ENCODE peak calls at places on chromosomes 7 and 10, in nine cellular contexts. I is GM12878, Z is transverse colon, G is stomach, A is K562, S is SK-N-SH, U is H1, Q is upper lobe of left lung, T is esophagus muscularis mucosa. V is an unnamed sample.

GRCh38 chr10:93376372-93377296 is 105.5 kb downstream of the MYOF start:
- DNase-seq in I (peak), Z (peak), G (peak), A (peak), S (peak), U (no peak), Q (peak), T (peak), V (no peak)

GRCh38 chr7:29207469-29207868 is 12.9 kb downstream of the CHN2 start:
- DNase-seq in I (no peak), Z (no peak), G (no peak), A (no peak), S (no peak), U (no peak), Q (no peak), T (no peak), V (no peak)

GRCh38 chr7:1742555-1743303 is 72.7 kb downstream of the ELFN1 start:
- DNase-seq in I (no peak), Z (peak), G (peak), A (peak), S (peak), U (no peak), Q (no peak), T (no peak), V (no peak)

GRCh38 chr10:61628199-61628874 is 34.4 kb upstream of the CABCOCO1 start:
- DNase-seq in I (no peak), Z (no peak), G (no peak), A (no peak), S (no peak), U (no peak), Q (no peak), T (no peak), V (no peak)

GRCh38 chr10:131689016-131689415 is 211.8 kb upstream of the PPP2R2D start:
- DNase-seq in I (no peak), Z (no peak), G (no peak), A (no peak), S (no peak), U (no peak), Q (no peak), T (no peak), V (no peak)

GRCh38 chr7:125484755-125485154 is 555.1 kb upstream of the POT1 start:
- DNase-seq in I (no peak), Z (no peak), G (no peak), A (no peak), S (no peak), U (no peak), Q (no peak), T (no peak), V (no peak)

GRCh38 chr7:158973440-158973839 is 117.1 kb downstream of the DYNC2I1 start:
- DNase-seq in I (peak), Z (peak), G (peak), A (peak), S (no peak), U (peak), Q (no peak), T (no peak), V (no peak)

GRCh38 chr7:116955801-116956514 is 2.7 kb downstream of the ST7 start:
- DNase-seq in I (peak), Z (no peak), G (no peak), A (no peak), S (no peak), U (no peak), Q (no peak), T (no peak), V (no peak)

GRCh38 chr10:129771024-129771423 is 193.1 kb downstream of the EBF3 start:
- DNase-seq in I (no peak), Z (no peak), G (peak), A (no peak), S (no peak), U (no peak), Q (peak), T (no peak), V (peak)

GRCh38 chr7:111215550-111215949 is 124.6 kb downstream of the LRRN3 start:
- DNase-seq in I (no peak), Z (no peak), G (no peak), A (no peak), S (no peak), U (no peak), Q (no peak), T (no peak), V (no peak)

GRCh38 chr10:102230264-102230860 is 4.3 kb downstream of the ELOVL3 start:
- DNase-seq in I (no peak), Z (peak), G (peak), A (peak), S (peak), U (no peak), Q (peak), T (no peak), V (no peak)

GRCh38 chr7:3039787-3040186 is 3.9 kb downstream of the CARD11 start:
- DNase-seq in I (no peak), Z (no peak), G (no peak), A (no peak), S (peak), U (no peak), Q (no peak), T (no peak), V (no peak)

GRCh38 chr7:105808703-105809590 is 67.5 kb downstream of the ATXN7L1 start:
- DNase-seq in I (peak), Z (peak), G (peak), A (no peak), S (no peak), U (no peak), Q (peak), T (no peak), V (no peak)

GRCh38 chr10:111077715-111078504 is 1.1 kb downstream of the ADRA2A start:
- DNase-seq in I (no peak), Z (peak), G (no peak), A (no peak), S (peak), U (no peak), Q (no peak), T (peak), V (no peak)

GRCh38 chr7:1130021-1130990 is 29.7 kb downstream of the ZFAND2A start:
- DNase-seq in I (no peak), Z (no peak), G (no peak), A (no peak), S (peak), U (no peak), Q (no peak), T (no peak), V (no peak)

GRCh38 chr10:44397476-44398225 is 12.8 kb upstream of the CXCL12 start:
- DNase-seq in I (no peak), Z (no peak), G (no peak), A (no peak), S (no peak), U (no peak), Q (no peak), T (no peak), V (peak)

GRCh38 chr10:103602852-103603155 is 109.3 kb downstream of the NEURL1 start:
- DNase-seq in I (no peak), Z (no peak), G (no peak), A (no peak), S (no peak), U (no peak), Q (no peak), T (no peak), V (no peak)

GRCh38 chr7:95471076-95471475 is 14.7 kb upstream of the ASB4 start:
- DNase-seq in I (no peak), Z (no peak), G (no peak), A (no peak), S (no peak), U (no peak), Q (no peak), T (no peak), V (no peak)

GRCh38 chr10:123398180-123398591 is 244.0 kb downstream of the BUB3 start:
- DNase-seq in I (peak), Z (peak), G (no peak), A (no peak), S (no peak), U (no peak), Q (no peak), T (no peak), V (no peak)

GRCh38 chr10:80382989-80383388 is 25.4 kb upstream of the PRXL2A start:
- DNase-seq in I (peak), Z (peak), G (no peak), A (no peak), S (peak), U (no peak), Q (no peak), T (no peak), V (no peak)

GRCh38 chr10:80529604-80530003 is 8.1 kb upstream of the SH2D4B start:
- DNase-seq in I (no peak), Z (no peak), G (no peak), A (no peak), S (no peak), U (no peak), Q (peak), T (no peak), V (no peak)

GRCh38 chr10:74738052-74738451 is 88.3 kb upstream of the KAT6B start:
- DNase-seq in I (peak), Z (no peak), G (no peak), A (no peak), S (no peak), U (no peak), Q (no peak), T (peak), V (no peak)

GRCh38 chr10:63503395-63503794 is 17.8 kb upstream of the REEP3 start:
- DNase-seq in I (no peak), Z (no peak), G (no peak), A (no peak), S (no peak), U (no peak), Q (no peak), T (no peak), V (no peak)

GRCh38 chr7:148912758-148913541 is 28.9 kb upstream of the EZH2 start:
- DNase-seq in I (peak), Z (no peak), G (no peak), A (no peak), S (no peak), U (no peak), Q (no peak), T (no peak), V (no peak)

GRCh38 chr7:148191391-148192076 is 399.0 kb upstream of the C7orf33 start:
- DNase-seq in I (no peak), Z (no peak), G (peak), A (no peak), S (no peak), U (no peak), Q (peak), T (no peak), V (no peak)

GRCh38 chr10:118423800-118424479 is 81.8 kb upstream of the FAM204A start:
- DNase-seq in I (no peak), Z (peak), G (peak), A (peak), S (peak), U (peak), Q (peak), T (peak), V (peak)

GRCh38 chr10:123496996-123497660 is 169.0 kb upstream of the GPR26 start:
- DNase-seq in I (no peak), Z (no peak), G (no peak), A (no peak), S (no peak), U (no peak), Q (no peak), T (no peak), V (no peak)

GRCh38 chr7:137847418-137848050 is 760 bp upstream of the DGKI start:
- DNase-seq in I (peak), Z (no peak), G (no peak), A (no peak), S (no peak), U (no peak), Q (no peak), T (no peak), V (no peak)

GRCh38 chr7:19112290-19113000 is 5.0 kb downstream of the TWIST1 start:
- DNase-seq in I (no peak), Z (no peak), G (no peak), A (no peak), S (no peak), U (no peak), Q (no peak), T (no peak), V (peak)

GRCh38 chr7:99398891-99399445 is 9.4 kb downstream of the PDAP1 start:
- DNase-seq in I (no peak), Z (no peak), G (no peak), A (no peak), S (no peak), U (no peak), Q (no peak), T (no peak), V (no peak)
- TF ChIP-seq POLR2AphosphoS5 in I (no peak), Z (no peak), G (no peak), A (peak), S (peak), U (no peak), Q (no peak), T (no peak), V (no peak)

DNA sequence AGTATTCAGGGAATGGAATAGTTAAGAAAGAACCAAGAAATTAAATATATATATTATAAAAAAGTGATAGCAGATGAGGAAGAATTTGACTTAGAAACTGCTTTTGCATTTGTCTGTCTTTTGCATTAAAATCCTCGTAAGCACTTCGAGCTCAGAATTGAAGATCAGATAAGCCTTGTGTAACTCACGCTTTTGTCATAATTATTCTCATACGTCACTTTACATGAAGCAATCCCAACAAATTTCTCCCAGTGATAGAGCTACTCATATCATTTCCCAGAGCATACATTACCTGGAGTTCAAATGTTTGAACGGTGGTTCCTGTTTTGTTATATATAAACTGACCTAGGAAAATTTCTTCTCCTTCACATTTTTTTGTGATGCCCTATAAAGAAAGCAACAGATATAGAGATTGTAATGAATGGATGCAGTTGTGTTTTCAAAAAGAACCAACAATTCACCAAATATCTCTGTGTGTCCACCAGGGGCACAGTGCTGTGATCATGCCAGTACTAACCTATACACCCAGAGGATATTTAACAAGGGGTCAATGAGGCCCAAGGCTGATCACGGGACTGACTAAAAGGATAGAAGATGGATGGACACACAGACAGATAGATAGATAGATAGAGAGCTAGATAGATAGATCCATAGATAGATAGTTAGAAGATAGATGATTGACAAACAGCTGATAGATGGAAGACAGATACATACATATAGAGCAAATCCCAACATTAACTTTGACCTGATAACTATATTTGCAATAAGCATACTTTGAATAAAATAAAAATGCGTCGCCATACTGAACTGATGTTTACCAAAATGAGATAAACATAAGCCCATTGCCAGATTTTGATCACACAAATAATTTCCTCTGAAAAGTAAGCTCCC is 9.3 kb upstream of the HUS1 start:
- DNase-seq in I (no peak), Z (no peak), G (no peak), A (no peak), S (peak), U (no peak), Q (no peak), T (no peak), V (no peak)
- TF ChIP-seq EP300 in I (no peak), Z (no peak), G (no peak), A (no peak), S (no peak), U (no peak), Q (no peak), T (no peak), V (no peak)

GRCh38 chr7:7567898-7568531 is 1.3 kb downstream of the MIOS start:
- DNase-seq in I (no peak), Z (no peak), G (no peak), A (no peak), S (no peak), U (no peak), Q (no peak), T (no peak), V (no peak)
- TF ChIP-seq POLR2AphosphoS5 in I (no peak), Z (no peak), G (no peak), A (no peak), S (no peak), U (no peak), Q (no peak), T (no peak), V (no peak)

GRCh38 chr7:4051696-4052095 is 630.4 kb upstream of the FOXK1 start:
- DNase-seq in I (no peak), Z (no peak), G (no peak), A (peak), S (peak), U (no peak), Q (no peak), T (no peak), V (no peak)

GRCh38 chr7:4058158-4058557 is 623.9 kb upstream of the FOXK1 start:
- DNase-seq in I (no peak), Z (no peak), G (no peak), A (no peak), S (no peak), U (no peak), Q (no peak), T (no peak), V (no peak)

GRCh38 chr7:4057289-4057616 is 624.8 kb upstream of the FOXK1 start:
- DNase-seq in I (no peak), Z (no peak), G (no peak), A (peak), S (no peak), U (no peak), Q (no peak), T (no peak), V (no peak)

GRCh38 chr7:4052126-4052525 is 630.0 kb upstream of the FOXK1 start:
- DNase-seq in I (no peak), Z (no peak), G (no peak), A (no peak), S (peak), U (no peak), Q (no peak), T (no peak), V (no peak)

DNA sequence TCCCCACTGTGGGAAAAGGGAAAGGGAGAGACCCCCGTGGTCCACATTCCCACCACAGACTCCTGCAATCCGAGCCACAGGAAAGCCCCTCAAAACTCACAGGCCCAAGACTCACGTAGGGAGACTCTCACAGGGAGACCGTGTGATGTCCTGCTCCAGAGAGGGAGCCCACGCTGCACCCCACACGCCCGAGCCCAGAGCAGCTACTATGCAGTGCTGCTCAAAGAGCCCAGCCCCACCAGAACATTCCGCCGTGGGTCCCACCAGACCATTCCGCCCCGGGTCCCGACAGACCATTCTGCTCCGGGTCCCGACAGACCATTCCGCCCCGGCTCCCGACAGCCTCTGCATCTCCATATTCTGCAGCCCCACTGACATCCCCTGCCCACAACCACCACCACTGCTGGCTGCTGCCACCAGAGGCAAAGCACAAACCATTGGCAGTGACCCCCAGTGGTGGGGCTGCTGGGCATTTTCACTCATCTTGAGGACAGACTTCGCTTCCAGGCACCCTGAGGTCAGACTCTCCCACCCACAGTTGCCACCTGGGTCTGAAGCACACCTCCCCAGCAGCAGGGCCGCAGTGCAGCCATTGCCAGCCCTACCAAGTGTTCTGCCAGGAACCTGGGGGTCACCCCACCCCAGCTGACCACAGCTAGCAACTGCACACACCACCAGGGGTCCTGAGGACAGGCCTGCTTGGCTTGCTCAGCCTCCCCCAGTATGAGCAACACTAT is 625.4 kb upstream of the FOXK1 start:
- DNase-seq in I (no peak), Z (no peak), G (no peak), A (peak), S (no peak), U (no peak), Q (no peak), T (no peak), V (no peak)
- TF ChIP-seq EP300 in I (no peak), Z (no peak), G (no peak), A (no peak), S (no peak), U (no peak), Q (no peak), T (no peak), V (no peak)

GRCh38 chr10:71863203-71863602 is 12.2 kb upstream of the PSAP start:
- DNase-seq in I (no peak), Z (no peak), G (no peak), A (no peak), S (no peak), U (no peak), Q (no peak), T (no peak), V (peak)

GRCh38 chr10:71864861-71865473 is 13.9 kb upstream of the PSAP start:
- DNase-seq in I (no peak), Z (no peak), G (no peak), A (no peak), S (no peak), U (no peak), Q (no peak), T (no peak), V (no peak)

GRCh38 chr10:71857934-71858890 is 7.2 kb upstream of the PSAP start:
- DNase-seq in I (no peak), Z (no peak), G (no peak), A (no peak), S (no peak), U (no peak), Q (peak), T (no peak), V (no peak)

GRCh38 chr10:71856619-71857018 is 5.6 kb upstream of the PSAP start:
- DNase-seq in I (no peak), Z (no peak), G (no peak), A (no peak), S (no peak), U (no peak), Q (no peak), T (no peak), V (no peak)

GRCh38 chr10:71860243-71861029 is 9.4 kb upstream of the PSAP start:
- DNase-seq in I (no peak), Z (peak), G (peak), A (peak), S (peak), U (peak), Q (peak), T (peak), V (peak)
- TF ChIP-seq POLR2AphosphoS5 in I (no peak), Z (peak), G (peak), A (peak), S (peak), U (no peak), Q (peak), T (peak), V (no peak)

GRCh38 chr10:27713906-27714305 is 31.7 kb downstream of the MKX start:
- DNase-seq in I (no peak), Z (no peak), G (no peak), A (no peak), S (no peak), U (no peak), Q (no peak), T (no peak), V (no peak)
- TF ChIP-seq EP300 in I (no peak), Z (no peak), G (no peak), A (no peak), S (no peak), U (no peak), Q (no peak), T (no peak), V (no peak)

DNA sequence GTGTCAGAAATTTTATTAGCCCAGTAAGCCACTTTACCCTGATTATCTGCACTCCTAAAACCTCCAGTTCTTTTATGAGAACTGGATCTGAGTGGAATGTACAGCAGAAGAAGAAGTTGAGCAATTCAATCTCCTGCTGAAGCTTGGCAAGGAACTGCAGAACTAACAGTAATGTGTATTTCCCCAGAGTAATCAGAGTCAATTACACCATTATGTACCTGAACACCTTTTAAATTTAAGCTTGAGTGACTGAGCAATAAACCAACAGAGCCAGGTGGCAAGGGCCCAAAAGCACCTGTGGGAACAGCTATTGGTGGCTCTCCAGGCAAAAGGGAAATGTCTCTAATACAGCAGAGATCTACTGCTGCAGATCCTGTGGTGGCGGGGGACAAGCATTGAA is 40.1 kb upstream of the AKR1C2 start:
- DNase-seq in I (no peak), Z (peak), G (peak), A (no peak), S (no peak), U (no peak), Q (peak), T (no peak), V (no peak)
- TF ChIP-seq POLR2AphosphoS5 in I (no peak), Z (no peak), G (no peak), A (no peak), S (no peak), U (no peak), Q (no peak), T (no peak), V (no peak)